ENCODE peak calls at places on chromosomes 2 and 18, in nine cellular contexts. G, U, H, A, R, Y, K, E and J are unnamed samples.

GRCh38 chr18:67318651-67319050 is 197.9 kb downstream of the DSEL start:
- DNase-seq in G (no peak), U (no peak), H (no peak), A (no peak), R (no peak), Y (no peak), K (no peak), E (no peak), J (no peak)

GRCh38 chr18:44036500-44036899 is 644.2 kb upstream of the SETBP1 start:
- DNase-seq in G (peak), U (peak), H (no peak), A (no peak), R (peak), Y (peak), K (no peak), E (no peak), J (peak)

GRCh38 chr2:44137872-44138551 is 30.7 kb upstream of the PPM1B start:
- DNase-seq in G (peak), U (no peak), H (no peak), A (no peak), R (no peak), Y (no peak), K (no peak), E (no peak), J (no peak)

GRCh38 chr2:17851731-17852585 is 26.5 kb upstream of the KCNS3 start:
- DNase-seq in G (peak), U (peak), H (no peak), A (peak), R (peak), Y (peak), K (no peak), E (no peak), J (peak)

GRCh38 chr2:102664439-102665042 is 45.2 kb downstream of the SLC9A2 start:
- DNase-seq in G (peak), U (no peak), H (no peak), A (no peak), R (no peak), Y (no peak), K (no peak), E (no peak), J (no peak)

GRCh38 chr2:210557721-210558120 is 1.3 kb downstream of the CPS1 start:
- DNase-seq in G (no peak), U (no peak), H (no peak), A (no peak), R (no peak), Y (no peak), K (no peak), E (no peak), J (no peak)

GRCh38 chr2:151097930-151098329 is 163.7 kb downstream of the RBM43 start:
- DNase-seq in G (no peak), U (no peak), H (no peak), A (no peak), R (no peak), Y (no peak), K (no peak), E (no peak), J (no peak)

GRCh38 chr2:145421841-145422240 is 901.9 kb upstream of the ZEB2 start:
- DNase-seq in G (no peak), U (no peak), H (no peak), A (no peak), R (no peak), Y (no peak), K (no peak), E (no peak), J (no peak)

GRCh38 chr2:23587330-23587729 is 202.4 kb downstream of the KLHL29 start:
- DNase-seq in G (no peak), U (peak), H (no peak), A (no peak), R (peak), Y (no peak), K (no peak), E (no peak), J (no peak)

GRCh38 chr18:63099848-63100625 is 219.5 kb downstream of the BCL2 start:
- DNase-seq in G (no peak), U (no peak), H (no peak), A (peak), R (no peak), Y (peak), K (peak), E (no peak), J (peak)

GRCh38 chr2:174024524-174025270 is 59.5 kb upstream of the SP3 start:
- DNase-seq in G (peak), U (no peak), H (no peak), A (peak), R (peak), Y (peak), K (peak), E (no peak), J (peak)

GRCh38 chr2:188695953-188696352 is 278.2 kb upstream of the COL3A1 start:
- DNase-seq in G (peak), U (no peak), H (no peak), A (no peak), R (no peak), Y (no peak), K (no peak), E (no peak), J (no peak)

GRCh38 chr18:37258131-37258530 is 307.5 kb downstream of the CELF4 start:
- DNase-seq in G (no peak), U (no peak), H (no peak), A (no peak), R (no peak), Y (no peak), K (no peak), E (no peak), J (no peak)

GRCh38 chr18:76429262-76430126 is 65.5 kb downstream of the ZNF516 start:
- DNase-seq in G (no peak), U (no peak), H (no peak), A (no peak), R (no peak), Y (no peak), K (no peak), E (no peak), J (peak)

GRCh38 chr2:74759991-74760390 is 73.9 kb upstream of the HK2 start:
- DNase-seq in G (no peak), U (no peak), H (no peak), A (no peak), R (no peak), Y (no peak), K (no peak), E (no peak), J (no peak)

GRCh38 chr2:214341636-214342035 is 69.2 kb upstream of the VWC2L start:
- DNase-seq in G (no peak), U (no peak), H (no peak), A (no peak), R (no peak), Y (no peak), K (no peak), E (no peak), J (no peak)

GRCh38 chr18:21997207-21998143 is 171.9 kb upstream of the GATA6 start:
- DNase-seq in G (peak), U (peak), H (no peak), A (peak), R (no peak), Y (no peak), K (no peak), E (no peak), J (peak)

GRCh38 chr2:42754776-42755140 is 9.2 kb downstream of the OXER1 start:
- DNase-seq in G (no peak), U (peak), H (no peak), A (no peak), R (no peak), Y (no peak), K (no peak), E (no peak), J (no peak)

GRCh38 chr2:218272531-218273212 is 2.4 kb downstream of the PNKD start:
- DNase-seq in G (peak), U (peak), H (peak), A (peak), R (peak), Y (peak), K (peak), E (peak), J (peak)
- TF ChIP-seq CTCF in G (peak), U (peak), H (peak), A (peak), R (peak), Y (peak), K (peak), E (peak), J (peak)

GRCh38 chr2:48482313-48482712 is 47.6 kb upstream of the STON1 start:
- DNase-seq in G (peak), U (no peak), H (no peak), A (no peak), R (no peak), Y (no peak), K (no peak), E (no peak), J (no peak)
- H3K27ac ChIP-seq in G (no peak), U (peak), H (no peak), A (no peak), R (peak), Y (no peak), K (no peak), E (peak), J (no peak)

GRCh38 chr2:47313728-47314127 is 89.2 kb upstream of the MSH2 start:
- DNase-seq in G (no peak), U (no peak), H (no peak), A (no peak), R (no peak), Y (no peak), K (no peak), E (no peak), J (no peak)
- TF ChIP-seq CTCF in G (no peak), U (no peak), H (no peak), A (no peak), R (no peak), Y (no peak), K (no peak), E (no peak), J (no peak)

GRCh38 chr2:199903111-199903510 is 8.0 kb upstream of the C2orf69 start:
- DNase-seq in G (no peak), U (no peak), H (no peak), A (no peak), R (no peak), Y (no peak), K (no peak), E (no peak), J (no peak)
- H3K27ac ChIP-seq in G (no peak), U (no peak), H (no peak), A (no peak), R (no peak), Y (no peak), K (no peak), E (no peak), J (no peak)

DNA sequence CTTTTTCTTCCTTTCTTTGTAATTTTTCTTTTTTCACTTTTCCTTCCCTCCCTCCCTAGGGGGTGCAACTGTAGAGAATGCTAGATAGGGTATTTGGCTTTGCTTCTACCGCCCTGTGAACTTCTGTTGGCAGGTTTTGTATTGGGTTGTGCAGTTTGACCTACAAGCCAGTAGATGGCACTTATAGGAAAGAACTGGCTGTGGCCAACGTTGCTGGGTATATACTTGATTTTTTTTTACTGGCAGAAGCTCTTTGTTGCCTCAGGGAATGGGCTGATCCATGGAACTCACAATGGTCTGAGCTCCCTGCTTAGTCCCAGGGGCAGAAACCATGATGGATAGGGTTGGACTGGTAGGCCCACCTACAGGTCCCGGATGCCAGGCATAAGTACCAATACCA is 1019.5 kb upstream of the LRRTM1 start:
- DNase-seq in G (peak), U (no peak), H (no peak), A (no peak), R (no peak), Y (no peak), K (no peak), E (no peak), J (no peak)
- TF ChIP-seq CTCF in G (peak), U (peak), H (no peak), A (no peak), R (peak), Y (no peak), K (no peak), E (no peak), J (no peak)

DNA sequence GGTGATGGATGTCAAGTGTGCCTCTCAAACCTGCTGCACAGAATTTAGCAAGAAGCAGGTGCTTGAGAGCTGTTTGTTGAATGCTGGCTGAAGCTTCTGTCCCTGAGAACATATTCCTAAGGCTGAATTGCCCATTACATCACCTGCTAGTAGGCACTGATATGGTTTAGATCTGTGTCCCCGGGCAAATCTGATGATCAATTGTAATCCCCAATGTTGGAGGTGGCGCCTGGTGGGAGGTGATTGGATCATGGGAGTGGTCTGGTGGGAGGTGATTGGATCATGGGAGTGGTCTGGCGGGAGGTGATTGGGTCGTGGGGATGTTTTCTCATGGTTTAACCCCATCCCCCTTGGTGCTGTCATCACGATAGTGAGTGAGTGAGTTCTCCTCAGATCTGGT is 128.0 kb downstream of the HRH4 start:
- DNase-seq in G (no peak), U (no peak), H (no peak), A (no peak), R (no peak), Y (no peak), K (no peak), E (no peak), J (no peak)
- H3K27ac ChIP-seq in G (no peak), U (no peak), H (no peak), A (no peak), R (no peak), Y (no peak), K (no peak), E (no peak), J (no peak)